ENCODE peak calls at places on chromosomes 2 and 18, in six cellular contexts. One of them, this sample, is unnamed.
A peak's percentile ranks its signal among the peaks of the same experiment; 100 is the strongest.

GRCh38 chr18:11118051-11118450 is 31.3 kb downstream of the PIEZO2 start:
- DNase-seq in activated CD8-positive, alpha-beta memory T cell treated with anti-CD3 and anti-CD28 coated beads, Interleukin-2, amount 50 U/mL, for 4 hours: no peak
- DNase-seq in naive B cell: no peak
- DNase-seq in effector memory CD8-positive, alpha-beta T cell: no peak
- DNase-seq in NCI-H345: no peak
- DNase-seq in amniotic stem cell: no peak
- DNase-seq in this sample: no peak

GRCh38 chr2:71385008-71385407 is 53.4 kb downstream of the ZNF638 start:
- DNase-seq in activated CD8-positive, alpha-beta memory T cell treated with anti-CD3 and anti-CD28 coated beads, Interleukin-2, amount 50 U/mL, for 4 hours: no peak
- DNase-seq in naive B cell: no peak
- DNase-seq in effector memory CD8-positive, alpha-beta T cell: no peak
- DNase-seq in NCI-H345: no peak
- DNase-seq in amniotic stem cell: peak; percentile 5
- DNase-seq in this sample: no peak

GRCh38 chr18:56522826-56523225 is 115.6 kb downstream of the TXNL1 start:
- DNase-seq in activated CD8-positive, alpha-beta memory T cell treated with anti-CD3 and anti-CD28 coated beads, Interleukin-2, amount 50 U/mL, for 4 hours: no peak
- DNase-seq in naive B cell: no peak
- DNase-seq in effector memory CD8-positive, alpha-beta T cell: no peak
- DNase-seq in NCI-H345: no peak
- DNase-seq in amniotic stem cell: no peak
- DNase-seq in this sample: no peak

GRCh38 chr2:48771241-48772014 is 15.9 kb upstream of the LHCGR start:
- DNase-seq in activated CD8-positive, alpha-beta memory T cell treated with anti-CD3 and anti-CD28 coated beads, Interleukin-2, amount 50 U/mL, for 4 hours: no peak
- DNase-seq in naive B cell: no peak
- DNase-seq in effector memory CD8-positive, alpha-beta T cell: no peak
- DNase-seq in NCI-H345: no peak
- DNase-seq in amniotic stem cell: no peak
- DNase-seq in this sample: no peak

GRCh38 chr2:74708883-74709282 is 54.8 kb downstream of the SEMA4F start:
- DNase-seq in activated CD8-positive, alpha-beta memory T cell treated with anti-CD3 and anti-CD28 coated beads, Interleukin-2, amount 50 U/mL, for 4 hours: no peak
- DNase-seq in naive B cell: no peak
- DNase-seq in effector memory CD8-positive, alpha-beta T cell: no peak
- DNase-seq in NCI-H345: no peak
- DNase-seq in amniotic stem cell: no peak
- DNase-seq in this sample: no peak

GRCh38 chr2:44135771-44136170 is 32.9 kb upstream of the PPM1B start:
- DNase-seq in activated CD8-positive, alpha-beta memory T cell treated with anti-CD3 and anti-CD28 coated beads, Interleukin-2, amount 50 U/mL, for 4 hours: no peak
- DNase-seq in naive B cell: no peak
- DNase-seq in effector memory CD8-positive, alpha-beta T cell: no peak
- DNase-seq in NCI-H345: no peak
- DNase-seq in amniotic stem cell: peak; percentile 2
- DNase-seq in this sample: no peak

GRCh38 chr2:237774811-237775553 is 23.6 kb upstream of the RBM44 start:
- DNase-seq in activated CD8-positive, alpha-beta memory T cell treated with anti-CD3 and anti-CD28 coated beads, Interleukin-2, amount 50 U/mL, for 4 hours: peak; percentile 36
- DNase-seq in naive B cell: peak; percentile 45
- DNase-seq in effector memory CD8-positive, alpha-beta T cell: peak; percentile 26
- DNase-seq in NCI-H345: peak; percentile 37
- DNase-seq in amniotic stem cell: no peak
- DNase-seq in this sample: no peak

GRCh38 chr2:237870754-237871651 is 11.6 kb downstream of the RAMP1 start:
- DNase-seq in activated CD8-positive, alpha-beta memory T cell treated with anti-CD3 and anti-CD28 coated beads, Interleukin-2, amount 50 U/mL, for 4 hours: no peak
- DNase-seq in naive B cell: no peak
- DNase-seq in effector memory CD8-positive, alpha-beta T cell: no peak
- DNase-seq in NCI-H345: no peak
- DNase-seq in amniotic stem cell: no peak
- DNase-seq in this sample: no peak

GRCh38 chr18:35030234-35030989 is 10.8 kb upstream of the MAPRE2 start:
- DNase-seq in activated CD8-positive, alpha-beta memory T cell treated with anti-CD3 and anti-CD28 coated beads, Interleukin-2, amount 50 U/mL, for 4 hours: no peak
- DNase-seq in naive B cell: no peak
- DNase-seq in effector memory CD8-positive, alpha-beta T cell: peak; percentile 41
- DNase-seq in NCI-H345: no peak
- DNase-seq in amniotic stem cell: no peak
- DNase-seq in this sample: no peak

GRCh38 chr2:42238644-42239288 is 69.6 kb downstream of the EML4 start:
- DNase-seq in activated CD8-positive, alpha-beta memory T cell treated with anti-CD3 and anti-CD28 coated beads, Interleukin-2, amount 50 U/mL, for 4 hours: peak; percentile 34
- DNase-seq in naive B cell: peak; percentile 32
- DNase-seq in effector memory CD8-positive, alpha-beta T cell: peak; percentile 32
- DNase-seq in NCI-H345: peak; percentile 47
- DNase-seq in amniotic stem cell: no peak
- DNase-seq in this sample: no peak

GRCh38 chr2:15751477-15751876 is 159.8 kb downstream of the DDX1 start:
- DNase-seq in activated CD8-positive, alpha-beta memory T cell treated with anti-CD3 and anti-CD28 coated beads, Interleukin-2, amount 50 U/mL, for 4 hours: no peak
- DNase-seq in naive B cell: no peak
- DNase-seq in effector memory CD8-positive, alpha-beta T cell: no peak
- DNase-seq in NCI-H345: no peak
- DNase-seq in amniotic stem cell: no peak
- DNase-seq in this sample: no peak

GRCh38 chr2:108960006-108960405 is 29.0 kb downstream of the EDAR start:
- DNase-seq in activated CD8-positive, alpha-beta memory T cell treated with anti-CD3 and anti-CD28 coated beads, Interleukin-2, amount 50 U/mL, for 4 hours: no peak
- DNase-seq in naive B cell: no peak
- DNase-seq in effector memory CD8-positive, alpha-beta T cell: no peak
- DNase-seq in NCI-H345: no peak
- DNase-seq in amniotic stem cell: no peak
- DNase-seq in this sample: no peak

GRCh38 chr2:135954020-135954628 is 31.3 kb downstream of the DARS1 start:
- DNase-seq in activated CD8-positive, alpha-beta memory T cell treated with anti-CD3 and anti-CD28 coated beads, Interleukin-2, amount 50 U/mL, for 4 hours: no peak
- DNase-seq in naive B cell: no peak
- DNase-seq in effector memory CD8-positive, alpha-beta T cell: peak; percentile 22
- DNase-seq in NCI-H345: no peak
- DNase-seq in amniotic stem cell: no peak
- DNase-seq in this sample: no peak